ENCODE peak calls at places on chromosomes 3 and 15, in five cellular contexts. One of them, this sample, is unnamed. For H3K9me3, the result is how much of the 10 kb centered on the place peaks cover.

GRCh38 chr15:40092416-40093223 is 16.1 kb downstream of the BMF start:
- DNase-seq in uterus: peak
- DNase-seq in thoracic aorta: peak
- DNase-seq in CD8-positive, alpha-beta memory T cell: no peak
- DNase-seq in ascending aorta: peak
- DNase-seq in this sample: no peak

GRCh38 chr15:95825672-95826387 is 504.7 kb upstream of the NR2F2 start:
- DNase-seq in CD8-positive, alpha-beta memory T cell: no peak
- DNase-seq in thoracic aorta: no peak
- DNase-seq in uterus: no peak
- DNase-seq in ascending aorta: no peak
- DNase-seq in this sample: no peak

GRCh38 chr3:65587650-65588439 is 450.9 kb downstream of the MAGI1 start:
- DNase-seq in uterus: no peak
- DNase-seq in ascending aorta: no peak
- DNase-seq in CD8-positive, alpha-beta memory T cell: no peak
- DNase-seq in thoracic aorta: no peak
- DNase-seq in this sample: no peak

GRCh38 chr3:194488007-194488742 is 1.4 kb upstream of the ATP13A3 start:
- DNase-seq in CD8-positive, alpha-beta memory T cell: peak
- DNase-seq in uterus: no peak
- DNase-seq in ascending aorta: no peak
- DNase-seq in thoracic aorta: no peak
- DNase-seq in this sample: no peak

GRCh38 chr3:13079510-13079909 is 6.3 kb upstream of the IQSEC1 start:
- DNase-seq in thoracic aorta: no peak
- DNase-seq in ascending aorta: no peak
- DNase-seq in CD8-positive, alpha-beta memory T cell: no peak
- DNase-seq in uterus: no peak
- DNase-seq in this sample: no peak

GRCh38 chr3:156674911-156675743 is 737 bp downstream of the TIPARP start:
- DNase-seq in ascending aorta: peak
- DNase-seq in thoracic aorta: peak
- DNase-seq in CD8-positive, alpha-beta memory T cell: peak
- DNase-seq in uterus: peak
- DNase-seq in this sample: peak

GRCh38 chr3:101703169-101703568 is 16.7 kb upstream of the RPL24 start:
- DNase-seq in ascending aorta: no peak
- DNase-seq in uterus: no peak
- DNase-seq in thoracic aorta: no peak
- DNase-seq in CD8-positive, alpha-beta memory T cell: no peak
- DNase-seq in this sample: no peak

GRCh38 chr3:147113293-147114045 is 292.9 kb downstream of the ZIC4 start:
- DNase-seq in thoracic aorta: no peak
- DNase-seq in CD8-positive, alpha-beta memory T cell: no peak
- DNase-seq in uterus: no peak
- DNase-seq in ascending aorta: no peak
- DNase-seq in this sample: no peak

GRCh38 chr3:107962946-107963345 is 127.9 kb downstream of the CD47 start:
- DNase-seq in ascending aorta: no peak
- DNase-seq in uterus: peak
- DNase-seq in thoracic aorta: no peak
- DNase-seq in CD8-positive, alpha-beta memory T cell: no peak
- DNase-seq in this sample: no peak

GRCh38 chr15:89196994-89197393 is 24.4 kb downstream of the RLBP1 start:
- DNase-seq in thoracic aorta: no peak
- DNase-seq in uterus: no peak
- DNase-seq in ascending aorta: no peak
- DNase-seq in CD8-positive, alpha-beta memory T cell: no peak
- DNase-seq in this sample: no peak

GRCh38 chr3:27556854-27557253 is 72.7 kb upstream of the SLC4A7 start:
- DNase-seq in uterus: no peak
- DNase-seq in CD8-positive, alpha-beta memory T cell: no peak
- DNase-seq in ascending aorta: no peak
- DNase-seq in thoracic aorta: no peak
- DNase-seq in this sample: no peak

GRCh38 chr3:27554706-27555105 is 70.5 kb upstream of the SLC4A7 start:
- DNase-seq in CD8-positive, alpha-beta memory T cell: no peak
- DNase-seq in thoracic aorta: no peak
- DNase-seq in uterus: no peak
- DNase-seq in ascending aorta: no peak
- DNase-seq in this sample: no peak

GRCh38 chr3:27559381-27559780 is 75.2 kb upstream of the SLC4A7 start:
- DNase-seq in thoracic aorta: no peak
- DNase-seq in CD8-positive, alpha-beta memory T cell: no peak
- DNase-seq in uterus: no peak
- DNase-seq in ascending aorta: no peak
- DNase-seq in this sample: no peak

GRCh38 chr3:27559835-27560234 is 75.7 kb upstream of the SLC4A7 start:
- DNase-seq in thoracic aorta: peak
- DNase-seq in ascending aorta: peak
- DNase-seq in uterus: peak
- DNase-seq in CD8-positive, alpha-beta memory T cell: no peak
- DNase-seq in this sample: no peak

DNA sequence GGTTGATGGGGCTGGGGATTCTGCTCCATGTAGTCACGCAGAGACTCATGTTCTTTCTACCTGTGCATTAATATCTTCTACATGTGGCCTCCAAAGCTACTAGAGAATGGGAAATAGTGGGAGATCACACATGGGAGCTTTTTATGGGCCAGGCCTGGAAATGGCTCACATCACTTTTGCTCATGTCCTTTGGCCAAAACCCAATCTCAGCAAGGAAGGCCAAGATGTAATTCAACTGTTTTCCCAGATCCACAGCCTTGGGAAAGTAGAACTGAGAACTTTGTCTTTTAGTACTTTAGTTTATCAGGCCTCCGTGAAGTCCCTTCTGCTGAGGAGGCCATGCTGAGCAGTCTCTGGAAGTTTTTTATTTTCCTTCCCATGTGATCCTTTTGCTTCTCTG is 73.2 kb upstream of the SLC4A7 start:
- DNase-seq in ascending aorta: no peak
- DNase-seq in uterus: no peak
- DNase-seq in thoracic aorta: no peak
- DNase-seq in CD8-positive, alpha-beta memory T cell: no peak
- DNase-seq in this sample: no peak
- H3K9me3 ChIP-seq in ascending aorta: under half
- H3K9me3 ChIP-seq in uterus: under half
- H3K9me3 ChIP-seq in thoracic aorta: under half
- H3K9me3 ChIP-seq in CD8-positive, alpha-beta memory T cell: under half
- H3K9me3 ChIP-seq in this sample: under half

GRCh38 chr15:25233766-25234350 is 205.0 kb downstream of the UBE3A start:
- DNase-seq in thoracic aorta: no peak
- DNase-seq in ascending aorta: no peak
- DNase-seq in CD8-positive, alpha-beta memory T cell: no peak
- DNase-seq in uterus: no peak
- DNase-seq in this sample: no peak
- H3K9me3 ChIP-seq in thoracic aorta: under half
- H3K9me3 ChIP-seq in ascending aorta: under half
- H3K9me3 ChIP-seq in CD8-positive, alpha-beta memory T cell: under half
- H3K9me3 ChIP-seq in uterus: under half
- H3K9me3 ChIP-seq in this sample: under half

GRCh38 chr15:25052191-25052999 is 97.6 kb downstream of the SNRPN start:
- DNase-seq in thoracic aorta: no peak
- DNase-seq in ascending aorta: peak
- DNase-seq in uterus: no peak
- DNase-seq in CD8-positive, alpha-beta memory T cell: no peak
- DNase-seq in this sample: no peak
- H3K9me3 ChIP-seq in thoracic aorta: half or more
- H3K9me3 ChIP-seq in ascending aorta: half or more
- H3K9me3 ChIP-seq in uterus: under half
- H3K9me3 ChIP-seq in CD8-positive, alpha-beta memory T cell: half or more
- H3K9me3 ChIP-seq in this sample: under half

GRCh38 chr3:123843668-123844067 is 40.5 kb downstream of the MYLK start:
- DNase-seq in CD8-positive, alpha-beta memory T cell: no peak
- DNase-seq in thoracic aorta: no peak
- DNase-seq in uterus: no peak
- DNase-seq in ascending aorta: no peak
- DNase-seq in this sample: no peak

GRCh38 chr3:123841476-123842238 is 42.5 kb downstream of the MYLK start:
- DNase-seq in ascending aorta: no peak
- DNase-seq in uterus: no peak
- DNase-seq in thoracic aorta: no peak
- DNase-seq in CD8-positive, alpha-beta memory T cell: no peak
- DNase-seq in this sample: no peak

GRCh38 chr3:123842711-123843110 is 41.4 kb downstream of the MYLK start:
- DNase-seq in ascending aorta: no peak
- DNase-seq in uterus: no peak
- DNase-seq in CD8-positive, alpha-beta memory T cell: no peak
- DNase-seq in thoracic aorta: no peak
- DNase-seq in this sample: no peak

GRCh38 chr3:123847209-123847608 is 36.9 kb downstream of the MYLK start:
- DNase-seq in ascending aorta: no peak
- DNase-seq in thoracic aorta: no peak
- DNase-seq in uterus: no peak
- DNase-seq in CD8-positive, alpha-beta memory T cell: no peak
- DNase-seq in this sample: no peak
- H3K9me3 ChIP-seq in ascending aorta: under half
- H3K9me3 ChIP-seq in thoracic aorta: under half
- H3K9me3 ChIP-seq in uterus: under half
- H3K9me3 ChIP-seq in CD8-positive, alpha-beta memory T cell: under half
- H3K9me3 ChIP-seq in this sample: under half

DNA sequence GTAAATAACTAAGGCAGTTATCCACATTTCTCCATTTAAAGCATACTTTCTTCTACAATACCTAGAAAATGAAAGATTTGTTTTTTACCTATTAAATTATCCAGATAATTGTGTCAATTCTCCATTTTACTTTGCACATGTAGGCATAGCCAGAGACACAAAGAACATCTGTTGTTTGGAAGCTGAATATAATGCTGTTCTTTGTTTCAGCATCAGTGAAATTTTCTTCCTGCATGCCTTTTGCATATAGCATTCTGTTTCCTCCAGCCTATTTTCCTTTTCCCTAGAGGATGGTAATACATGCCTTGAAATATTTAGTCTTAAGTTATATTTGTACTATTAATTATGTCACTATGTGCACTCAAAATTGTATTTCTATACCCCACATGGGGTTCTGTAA is 233.7 kb downstream of the CNTN6 start:
- DNase-seq in ascending aorta: no peak
- DNase-seq in thoracic aorta: no peak
- DNase-seq in uterus: no peak
- DNase-seq in CD8-positive, alpha-beta memory T cell: no peak
- DNase-seq in this sample: no peak
- H3K9me3 ChIP-seq in ascending aorta: under half
- H3K9me3 ChIP-seq in thoracic aorta: under half
- H3K9me3 ChIP-seq in uterus: under half
- H3K9me3 ChIP-seq in CD8-positive, alpha-beta memory T cell: under half
- H3K9me3 ChIP-seq in this sample: under half

DNA sequence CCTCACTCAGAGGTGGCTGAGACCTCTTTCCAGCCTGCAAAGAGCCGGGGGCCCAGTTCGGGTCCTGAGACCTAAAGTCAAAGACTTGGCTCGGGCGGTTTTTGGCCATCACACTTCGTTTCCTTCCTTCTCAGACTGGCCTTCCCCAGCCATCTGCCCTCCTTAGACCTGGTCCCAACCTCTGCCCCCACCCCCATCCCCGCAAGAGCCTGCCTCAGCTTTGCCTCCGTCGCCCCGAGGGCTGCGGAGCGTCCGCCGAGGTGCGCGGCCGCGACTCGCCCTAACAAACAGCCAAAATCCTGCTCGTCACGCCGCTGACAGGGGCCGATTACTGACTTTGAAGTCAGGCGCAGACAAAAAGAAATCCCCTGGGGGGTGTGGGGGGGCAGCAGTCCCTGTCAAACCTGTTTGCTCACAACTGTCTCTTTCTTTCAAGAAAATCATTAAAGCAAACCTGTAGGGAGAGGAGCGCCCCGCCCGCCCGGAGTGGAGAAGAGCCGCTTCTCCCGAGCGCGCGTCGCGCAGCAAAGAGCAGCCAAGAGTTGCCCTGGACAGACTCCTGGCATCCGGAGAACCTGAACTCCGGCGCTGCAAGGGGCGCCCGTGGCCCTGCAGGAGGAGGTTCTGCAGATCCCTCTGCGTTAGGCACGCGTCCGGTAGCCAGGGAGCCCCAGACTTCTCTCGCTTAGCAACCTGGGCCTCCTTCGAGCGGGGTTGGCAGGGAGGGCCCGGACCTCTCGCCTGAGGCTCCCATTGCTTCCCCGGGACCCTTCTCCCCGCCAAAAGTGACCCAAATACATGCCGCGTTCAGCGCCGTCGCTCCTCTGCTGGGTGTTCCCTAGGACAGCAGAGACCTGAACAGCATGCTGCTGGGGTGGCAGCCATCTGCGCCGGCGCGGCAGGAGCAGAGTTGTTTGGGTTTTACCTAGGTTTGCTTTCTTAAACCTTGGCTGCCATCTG is 4.5 kb downstream of the SOX14 start:
- DNase-seq in ascending aorta: no peak
- DNase-seq in CD8-positive, alpha-beta memory T cell: no peak
- DNase-seq in thoracic aorta: no peak
- DNase-seq in uterus: no peak
- DNase-seq in this sample: no peak
- H3K9me3 ChIP-seq in ascending aorta: under half
- H3K9me3 ChIP-seq in CD8-positive, alpha-beta memory T cell: under half
- H3K9me3 ChIP-seq in thoracic aorta: under half
- H3K9me3 ChIP-seq in uterus: under half
- H3K9me3 ChIP-seq in this sample: under half

This sample was measured in T-helper 17 cell.